ENCODE peak calls at places on chromosome 19, in four cellular contexts. J is HepG2, A is GM12878, Y is K562. T is an unnamed sample.

GRCh38 chr19:588093-588742 is 1.5 kb upstream of the HCN2 start:
- DNase-seq in A (no peak), J (peak), Y (peak), T (peak)

GRCh38 chr19:9528757-9529336 is 9.6 kb downstream of the ZNF426 start:
- DNase-seq in J (no peak), A (no peak), Y (no peak), T (no peak)

GRCh38 chr19:20167020-20167644 is at the start of gene ZNF486:
- DNase-seq in J (peak), Y (peak), A (no peak), T (peak)

GRCh38 chr19:388691-389090 is 20.3 kb downstream of the C2CD4C start:
- DNase-seq in A (no peak), J (no peak), Y (no peak), T (no peak)

GRCh38 chr19:34975056-34975455 is 11.0 kb upstream of the ZNF792 start:
- DNase-seq in J (peak), Y (no peak), A (no peak), T (no peak)

GRCh38 chr19:49851456-49852259 is 699 bp downstream of the PTOV1 start:
- DNase-seq in A (no peak), Y (peak), J (no peak), T (no peak)

GRCh38 chr19:17020380-17020779 is 6.2 kb downstream of the CPAMD8 start:
- DNase-seq in A (no peak), J (no peak), Y (no peak), T (no peak)

GRCh38 chr19:32168606-32169005 is 176.8 kb upstream of the ZNF507 start:
- DNase-seq in A (no peak), J (no peak), Y (no peak), T (no peak)

GRCh38 chr19:10120538-10121198 is 969 bp upstream of the EIF3G start:
- DNase-seq in A (no peak), Y (no peak), J (no peak), T (no peak)

GRCh38 chr19:23403581-23404324 is 8.5 kb upstream of the ZNF91 start:
- DNase-seq in J (peak), Y (no peak), A (no peak), T (no peak)

GRCh38 chr19:4742717-4743646 is 19.3 kb upstream of the DPP9 start:
- DNase-seq in J (no peak), A (no peak), Y (no peak), T (no peak)

GRCh38 chr19:29098863-29099481 is 114.0 kb downstream of the UQCRFS1 start:
- DNase-seq in Y (no peak), A (no peak), J (no peak), T (peak)

GRCh38 chr19:728011-728410 is 19.3 kb downstream of the PALM start:
- DNase-seq in J (no peak), A (no peak), Y (no peak), T (no peak)

GRCh38 chr19:55454787-55455243 is 6.6 kb downstream of the ISOC2 start:
- DNase-seq in Y (peak), J (peak), A (no peak), T (peak)

GRCh38 chr19:41990028-41990427 is 4.0 kb downstream of the ATP1A3 start:
- DNase-seq in Y (no peak), J (no peak), A (no peak), T (no peak)

GRCh38 chr19:7873304-7874079 is 698 bp downstream of the PRR36 start:
- DNase-seq in Y (no peak), J (no peak), A (no peak), T (no peak)

GRCh38 chr19:49952475-49952829 is 8.5 kb downstream of the SIGLEC11 start:
- DNase-seq in J (no peak), A (no peak), Y (no peak), T (no peak)

GRCh38 chr19:4352701-4353121 is 9.3 kb downstream of the MPND start:
- DNase-seq in A (no peak), J (peak), Y (peak), T (peak)

GRCh38 chr19:7681336-7682174 is 922 bp downstream of the TRAPPC5 start:
- DNase-seq in J (peak), A (no peak), Y (peak), T (peak)

GRCh38 chr19:3536429-3537100 is 2.4 kb upstream of the TEKTIP1 start:
- DNase-seq in J (no peak), Y (no peak), A (no peak), T (no peak)

GRCh38 chr19:35848486-35848885 is 3.8 kb downstream of the NPHS1 start:
- DNase-seq in Y (no peak), J (no peak), A (no peak), T (no peak)

GRCh38 chr19:6590458-6591319 is at the start of gene CD70:
- DNase-seq in J (no peak), Y (peak), A (peak), T (peak)

GRCh38 chr19:29771708-29772415 is 39.9 kb upstream of the CCNE1 start:
- DNase-seq in Y (peak), J (peak), A (no peak), T (peak)

GRCh38 chr19:18291590-18292459 is 10.4 kb upstream of the JUND start:
- DNase-seq in A (no peak), J (peak), Y (peak), T (peak)
- TF ChIP-seq USF2 in A (no peak), J (no peak), Y (no peak), T (no peak)

GRCh38 chr19:38274734-38275133 is 10.4 kb downstream of the SPINT2 start:
- DNase-seq in J (no peak), A (no peak), Y (no peak), T (no peak)
- TF ChIP-seq MYC in J (no peak), A (no peak), Y (no peak), T (no peak)

GRCh38 chr19:58476498-58477015 is 405 bp downstream of the ZNF446 start:
- DNase-seq in A (no peak), J (peak), Y (peak), T (peak)
- TF ChIP-seq REST in A (no peak), J (no peak), Y (no peak), T (no peak)

DNA sequence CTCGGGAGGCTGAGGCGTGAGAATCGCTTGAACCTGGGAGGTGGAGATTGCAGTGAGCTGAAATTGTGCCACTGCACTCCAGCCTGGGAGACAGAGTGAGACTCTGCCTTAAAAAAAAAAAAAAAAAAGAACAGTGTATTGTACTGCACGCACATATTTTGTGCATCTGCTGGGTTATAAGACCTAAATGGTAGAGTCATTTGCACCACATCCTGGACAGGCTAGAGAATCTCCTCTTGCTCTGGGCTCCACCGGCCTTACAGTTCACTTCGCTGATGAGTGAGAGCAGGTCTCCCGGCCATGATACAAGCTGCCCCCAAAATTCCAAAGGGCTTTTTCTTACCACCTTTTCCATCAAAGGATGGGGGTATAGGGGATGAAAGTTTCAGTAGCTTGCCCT is 7.2 kb upstream of the SAE1 start:
- DNase-seq in J (no peak), Y (no peak), A (no peak), T (no peak)
- TF ChIP-seq USF2 in J (no peak), Y (no peak), A (no peak), T (no peak)

GRCh38 chr19:44696939-44697669 is 1.8 kb upstream of the CEACAM16 start:
- DNase-seq in A (no peak), Y (no peak), J (no peak), T (no peak)

GRCh38 chr19:44694184-44694579 is 4.8 kb upstream of the CEACAM16 start:
- DNase-seq in A (no peak), Y (peak), J (no peak), T (no peak)

GRCh38 chr19:44700547-44700946 is 1.6 kb downstream of the CEACAM16 start:
- DNase-seq in Y (no peak), A (no peak), J (no peak), T (no peak)

GRCh38 chr19:44698492-44699201 is at the start of gene CEACAM16:
- DNase-seq in J (no peak), Y (no peak), A (no peak), T (no peak)

DNA sequence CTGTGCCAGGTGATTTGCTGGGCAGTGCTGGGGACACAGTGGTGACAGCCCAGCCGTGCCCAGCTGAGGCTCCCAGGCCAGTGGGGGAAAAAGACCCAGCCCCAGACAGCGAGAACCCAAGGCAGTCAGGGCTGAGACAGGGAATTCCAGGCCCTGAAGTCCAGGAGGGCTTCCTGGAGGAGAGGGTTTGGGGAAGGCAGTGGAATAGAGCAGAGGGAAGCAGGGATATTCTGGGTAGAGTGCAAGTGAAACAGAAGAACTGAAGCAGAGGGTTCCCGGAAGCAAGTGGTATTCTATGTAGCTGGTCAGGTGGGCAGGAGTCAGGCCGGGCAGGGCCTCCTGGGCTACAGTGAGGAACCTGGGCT is 1.3 kb upstream of the CEACAM16 start:
- DNase-seq in Y (no peak), A (no peak), J (no peak), T (no peak)
- TF ChIP-seq MYC in Y (no peak), A (no peak), J (no peak), T (no peak)

DNA sequence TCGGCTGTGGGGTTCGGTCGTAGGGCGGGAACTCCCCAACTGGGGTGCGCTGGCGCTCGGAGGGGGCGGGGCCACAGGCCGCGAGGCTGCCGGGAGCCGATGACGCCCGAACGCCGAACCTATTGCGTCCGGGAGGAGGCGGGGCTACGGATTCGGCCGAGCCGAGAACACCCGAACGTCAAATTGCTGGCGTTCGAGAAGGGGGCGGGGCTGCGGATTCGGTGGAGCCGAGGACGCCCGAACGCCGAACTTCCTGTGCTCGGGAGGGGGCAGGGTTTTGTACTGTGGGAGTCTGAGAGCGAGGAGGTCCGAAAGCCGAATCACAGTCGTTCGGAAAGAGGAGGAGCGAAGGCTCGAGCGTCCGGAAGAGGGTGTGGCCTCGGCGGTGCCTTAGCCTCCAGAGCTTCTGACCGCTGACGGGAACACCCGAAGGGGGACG is 586 bp upstream of the TSEN34 start:
- DNase-seq in Y (peak), J (peak), A (peak), T (peak)
- TF ChIP-seq REST in Y (no peak), J (no peak), A (no peak), T (no peak)

GRCh38 chr19:1836458-1837221 is 11.6 kb downstream of the REXO1 start:
- DNase-seq in A (no peak), Y (peak), J (no peak), T (no peak)

GRCh38 chr19:1839658-1840540 is 8.4 kb downstream of the REXO1 start:
- DNase-seq in Y (no peak), A (no peak), J (peak), T (no peak)

GRCh38 chr19:1840541-1841115 is 7.7 kb downstream of the REXO1 start:
- DNase-seq in A (no peak), J (peak), Y (peak), T (no peak)

GRCh38 chr19:1837222-1837565 is 11.1 kb downstream of the REXO1 start:
- DNase-seq in Y (no peak), J (no peak), A (no peak), T (no peak)

GRCh38 chr19:1837625-1838105 is 10.6 kb downstream of the REXO1 start:
- DNase-seq in J (peak), A (no peak), Y (peak), T (no peak)
- TF ChIP-seq USF2 in J (no peak), A (no peak), Y (no peak), T (no peak)

T was measured in A549.